ENCODE peak calls at places on chromosomes 6 and 20, in eight cellular contexts. One of them, this sample, is unnamed.
A peak's percentile ranks its signal among the peaks of the same experiment; 100 is the strongest.

GRCh38 chr6:13177617-13178506 is 150.5 kb downstream of the TBC1D7 start:
- DNase-seq in cardiac muscle cell: no peak
- DNase-seq in fibroblast of mammary gland: no peak
- DNase-seq in HFFc6: no peak
- DNase-seq in AG04450: no peak
- DNase-seq in nephron progenitor cell: no peak
- DNase-seq in Peyer's patch: no peak
- DNase-seq in Panc1: no peak
- DNase-seq in this sample: no peak

GRCh38 chr20:43840382-43841070 is 74.1 kb upstream of the TOX2 start:
- DNase-seq in cardiac muscle cell: no peak
- DNase-seq in fibroblast of mammary gland: peak; percentile 40
- DNase-seq in HFFc6: no peak
- DNase-seq in AG04450: no peak
- DNase-seq in nephron progenitor cell: no peak
- DNase-seq in Peyer's patch: no peak
- DNase-seq in Panc1: no peak
- DNase-seq in this sample: peak; percentile 60

GRCh38 chr6:72703093-72703492 is 81.2 kb downstream of the KCNQ5 start:
- DNase-seq in cardiac muscle cell: no peak
- DNase-seq in fibroblast of mammary gland: no peak
- DNase-seq in HFFc6: no peak
- DNase-seq in AG04450: no peak
- DNase-seq in nephron progenitor cell: no peak
- DNase-seq in Peyer's patch: no peak
- DNase-seq in Panc1: no peak
- DNase-seq in this sample: no peak

GRCh38 chr6:149026530-149026942 is 279.7 kb downstream of the UST start:
- DNase-seq in cardiac muscle cell: peak; percentile 67
- DNase-seq in fibroblast of mammary gland: peak; percentile 97
- DNase-seq in HFFc6: peak; percentile 95
- DNase-seq in AG04450: peak; percentile 92
- DNase-seq in nephron progenitor cell: peak; percentile 47
- DNase-seq in Peyer's patch: no peak
- DNase-seq in Panc1: no peak
- DNase-seq in this sample: peak; percentile 80

GRCh38 chr6:163408352-163408991 is 6.0 kb upstream of the QKI start:
- DNase-seq in cardiac muscle cell: no peak
- DNase-seq in fibroblast of mammary gland: no peak
- DNase-seq in HFFc6: no peak
- DNase-seq in AG04450: no peak
- DNase-seq in nephron progenitor cell: no peak
- DNase-seq in Peyer's patch: no peak
- DNase-seq in Panc1: no peak
- DNase-seq in this sample: no peak

GRCh38 chr6:36947570-36948351 is 6.8 kb upstream of the PI16 start:
- DNase-seq in cardiac muscle cell: no peak
- DNase-seq in fibroblast of mammary gland: no peak
- DNase-seq in HFFc6: no peak
- DNase-seq in AG04450: no peak
- DNase-seq in nephron progenitor cell: no peak
- DNase-seq in Peyer's patch: peak; percentile 51
- DNase-seq in Panc1: no peak
- DNase-seq in this sample: peak; percentile 51

GRCh38 chr6:158819977-158820632 is 937 bp upstream of the EZR start:
- DNase-seq in cardiac muscle cell: no peak
- DNase-seq in fibroblast of mammary gland: peak; percentile 50
- DNase-seq in HFFc6: peak; percentile 11
- DNase-seq in AG04450: no peak
- DNase-seq in nephron progenitor cell: no peak
- DNase-seq in Peyer's patch: no peak
- DNase-seq in Panc1: no peak
- DNase-seq in this sample: peak; percentile 13

GRCh38 chr20:51447097-51447764 is 95.3 kb downstream of the NFATC2 start:
- DNase-seq in cardiac muscle cell: no peak
- DNase-seq in fibroblast of mammary gland: peak; percentile 99
- DNase-seq in HFFc6: peak; percentile 96
- DNase-seq in AG04450: peak; percentile 91
- DNase-seq in nephron progenitor cell: no peak
- DNase-seq in Peyer's patch: peak; percentile 64
- DNase-seq in Panc1: peak; percentile 54
- DNase-seq in this sample: peak; percentile 36

GRCh38 chr20:56380375-56380774 is 11.6 kb downstream of the AURKA start:
- DNase-seq in cardiac muscle cell: no peak
- DNase-seq in fibroblast of mammary gland: no peak
- DNase-seq in HFFc6: peak; percentile 74
- DNase-seq in AG04450: peak; percentile 27
- DNase-seq in nephron progenitor cell: no peak
- DNase-seq in Peyer's patch: no peak
- DNase-seq in Panc1: no peak
- DNase-seq in this sample: no peak

GRCh38 chr20:61523145-61523544 is 271.1 kb downstream of the CDH4 start:
- DNase-seq in cardiac muscle cell: no peak
- DNase-seq in fibroblast of mammary gland: no peak
- DNase-seq in HFFc6: no peak
- DNase-seq in AG04450: no peak
- DNase-seq in nephron progenitor cell: no peak
- DNase-seq in Peyer's patch: no peak
- DNase-seq in Panc1: no peak
- DNase-seq in this sample: no peak

GRCh38 chr6:17038316-17038715 is 63.5 kb upstream of the STMND1 start:
- DNase-seq in cardiac muscle cell: no peak
- DNase-seq in fibroblast of mammary gland: peak; percentile 82
- DNase-seq in HFFc6: peak; percentile 40
- DNase-seq in AG04450: peak; percentile 27
- DNase-seq in nephron progenitor cell: no peak
- DNase-seq in Peyer's patch: no peak
- DNase-seq in Panc1: no peak
- DNase-seq in this sample: no peak

GRCh38 chr6:136510299-136510698 is 39.9 kb downstream of the MAP7 start:
- DNase-seq in cardiac muscle cell: no peak
- DNase-seq in fibroblast of mammary gland: no peak
- DNase-seq in HFFc6: no peak
- DNase-seq in AG04450: no peak
- DNase-seq in nephron progenitor cell: no peak
- DNase-seq in Peyer's patch: no peak
- DNase-seq in Panc1: no peak
- DNase-seq in this sample: no peak

GRCh38 chr6:116386581-116387299 is 16.0 kb downstream of the DSE start:
- DNase-seq in cardiac muscle cell: no peak
- DNase-seq in fibroblast of mammary gland: peak; percentile 77
- DNase-seq in HFFc6: peak; percentile 71
- DNase-seq in AG04450: no peak
- DNase-seq in nephron progenitor cell: no peak
- DNase-seq in Peyer's patch: no peak
- DNase-seq in Panc1: no peak
- DNase-seq in this sample: no peak

GRCh38 chr6:36132221-36132895 is 2.0 kb downstream of the MAPK13 start:
- DNase-seq in cardiac muscle cell: no peak
- DNase-seq in fibroblast of mammary gland: no peak
- DNase-seq in HFFc6: no peak
- DNase-seq in AG04450: no peak
- DNase-seq in nephron progenitor cell: no peak
- DNase-seq in Peyer's patch: no peak
- DNase-seq in Panc1: no peak
- DNase-seq in this sample: no peak

GRCh38 chr6:68941345-68941744 is 306.3 kb downstream of the ADGRB3 start:
- DNase-seq in cardiac muscle cell: no peak
- DNase-seq in fibroblast of mammary gland: no peak
- DNase-seq in HFFc6: no peak
- DNase-seq in AG04450: no peak
- DNase-seq in nephron progenitor cell: no peak
- DNase-seq in Peyer's patch: no peak
- DNase-seq in Panc1: no peak
- DNase-seq in this sample: no peak

GRCh38 chr6:157952751-157953479 is 28.7 kb upstream of the SYNJ2 start:
- DNase-seq in cardiac muscle cell: no peak
- DNase-seq in fibroblast of mammary gland: peak; percentile 20
- DNase-seq in HFFc6: peak; percentile 7
- DNase-seq in AG04450: no peak
- DNase-seq in nephron progenitor cell: no peak
- DNase-seq in Peyer's patch: no peak
- DNase-seq in Panc1: no peak
- DNase-seq in this sample: no peak

GRCh38 chr6:40806479-40806878 is 219.3 kb upstream of the LRFN2 start:
- DNase-seq in cardiac muscle cell: no peak
- DNase-seq in fibroblast of mammary gland: no peak
- DNase-seq in HFFc6: peak; percentile 14
- DNase-seq in AG04450: no peak
- DNase-seq in nephron progenitor cell: no peak
- DNase-seq in Peyer's patch: no peak
- DNase-seq in Panc1: no peak
- DNase-seq in this sample: no peak

GRCh38 chr6:32886674-32887383 is 32.8 kb downstream of the PSMB9 start:
- DNase-seq in cardiac muscle cell: peak; percentile 4
- DNase-seq in fibroblast of mammary gland: peak; percentile 90
- DNase-seq in HFFc6: peak; percentile 86
- DNase-seq in AG04450: peak; percentile 79
- DNase-seq in nephron progenitor cell: no peak
- DNase-seq in Peyer's patch: peak; percentile 56
- DNase-seq in Panc1: no peak
- DNase-seq in this sample: no peak

GRCh38 chr20:21397341-21398108 is at the start of gene NKX2-4:
- DNase-seq in cardiac muscle cell: no peak
- DNase-seq in fibroblast of mammary gland: no peak
- DNase-seq in HFFc6: no peak
- DNase-seq in AG04450: no peak
- DNase-seq in nephron progenitor cell: peak; percentile 17
- DNase-seq in Peyer's patch: no peak
- DNase-seq in Panc1: no peak
- DNase-seq in this sample: peak; percentile 64
- TF ChIP-seq CTCF in cardiac muscle cell: no peak
- TF ChIP-seq CTCF in fibroblast of mammary gland: no peak
- TF ChIP-seq CTCF in HFFc6: no peak
- TF ChIP-seq CTCF in AG04450: no peak
- TF ChIP-seq CTCF in nephron progenitor cell: no peak
- TF ChIP-seq CTCF in Peyer's patch: no peak
- TF ChIP-seq CTCF in Panc1: no peak
- TF ChIP-seq CTCF in this sample: no peak

GRCh38 chr6:3561745-3562144 is 104.9 kb upstream of the SLC22A23 start:
- DNase-seq in cardiac muscle cell: peak; percentile 39
- DNase-seq in fibroblast of mammary gland: peak; percentile 57
- DNase-seq in HFFc6: no peak
- DNase-seq in AG04450: no peak
- DNase-seq in nephron progenitor cell: peak; percentile 34
- DNase-seq in Peyer's patch: no peak
- DNase-seq in Panc1: no peak
- DNase-seq in this sample: peak; percentile 44
- TF ChIP-seq CTCF in cardiac muscle cell: peak; percentile 14
- TF ChIP-seq CTCF in fibroblast of mammary gland: no peak
- TF ChIP-seq CTCF in HFFc6: peak; percentile 17
- TF ChIP-seq CTCF in AG04450: peak; percentile 15
- TF ChIP-seq CTCF in nephron progenitor cell: no peak
- TF ChIP-seq CTCF in Peyer's patch: no peak
- TF ChIP-seq CTCF in Panc1: peak; percentile 27
- TF ChIP-seq CTCF in this sample: peak; percentile 42

GRCh38 chr20:49006446-49006980 is 39.6 kb upstream of the CSE1L start:
- DNase-seq in cardiac muscle cell: no peak
- DNase-seq in fibroblast of mammary gland: no peak
- DNase-seq in HFFc6: no peak
- DNase-seq in AG04450: no peak
- DNase-seq in nephron progenitor cell: no peak
- DNase-seq in Peyer's patch: no peak
- DNase-seq in Panc1: no peak
- DNase-seq in this sample: no peak

DNA sequence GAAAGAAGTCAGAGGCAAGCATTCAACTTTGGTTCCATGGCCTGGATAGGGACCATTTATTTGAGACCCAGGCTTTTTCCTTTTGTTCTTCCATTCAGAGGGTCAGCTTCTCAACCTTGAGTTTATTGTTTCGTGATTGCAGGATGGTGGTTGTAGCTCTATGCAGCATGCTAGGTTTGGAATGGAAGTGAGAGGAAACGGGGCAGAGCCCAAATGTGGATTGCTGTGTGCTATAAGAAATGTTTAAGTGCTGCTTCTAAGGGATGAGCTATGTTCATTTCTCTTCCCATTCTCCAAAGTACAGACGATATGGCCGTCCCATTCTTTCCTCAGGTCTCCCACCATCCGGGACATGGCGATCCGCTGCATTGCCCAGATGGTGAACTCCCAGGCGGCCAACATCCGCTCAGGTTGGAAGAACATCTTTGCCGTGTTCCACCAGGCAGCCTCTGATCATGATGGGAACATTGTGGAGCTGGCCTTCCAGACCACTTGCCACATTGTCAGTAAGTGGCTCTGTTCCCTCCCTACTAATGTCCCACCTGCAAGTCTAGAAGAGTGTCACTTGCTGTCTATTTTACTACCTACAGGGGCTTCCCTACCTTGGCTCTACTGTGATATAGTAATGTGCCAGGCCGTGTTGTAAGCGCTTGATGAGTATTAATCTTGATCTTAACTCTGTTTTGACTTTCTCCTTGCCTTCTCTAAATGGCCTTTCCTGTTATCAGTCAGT is 36.0 kb upstream of the CSE1L start:
- DNase-seq in cardiac muscle cell: no peak
- DNase-seq in fibroblast of mammary gland: no peak
- DNase-seq in HFFc6: no peak
- DNase-seq in AG04450: no peak
- DNase-seq in nephron progenitor cell: no peak
- DNase-seq in Peyer's patch: no peak
- DNase-seq in Panc1: no peak
- DNase-seq in this sample: no peak
- TF ChIP-seq CTCF in cardiac muscle cell: no peak
- TF ChIP-seq CTCF in fibroblast of mammary gland: no peak
- TF ChIP-seq CTCF in HFFc6: no peak
- TF ChIP-seq CTCF in AG04450: no peak
- TF ChIP-seq CTCF in nephron progenitor cell: no peak
- TF ChIP-seq CTCF in Peyer's patch: no peak
- TF ChIP-seq CTCF in Panc1: no peak
- TF ChIP-seq CTCF in this sample: no peak

GRCh38 chr6:89970609-89971337 is 76.5 kb downstream of the GJA10 start:
- DNase-seq in cardiac muscle cell: peak; percentile 64
- DNase-seq in fibroblast of mammary gland: peak; percentile 72
- DNase-seq in HFFc6: peak; percentile 63
- DNase-seq in AG04450: no peak
- DNase-seq in nephron progenitor cell: peak; percentile 36
- DNase-seq in Peyer's patch: no peak
- DNase-seq in Panc1: no peak
- DNase-seq in this sample: peak; percentile 76
- TF ChIP-seq CTCF in cardiac muscle cell: peak; percentile 65
- TF ChIP-seq CTCF in fibroblast of mammary gland: peak; percentile 61
- TF ChIP-seq CTCF in HFFc6: peak; percentile 73
- TF ChIP-seq CTCF in AG04450: peak; percentile 73
- TF ChIP-seq CTCF in nephron progenitor cell: peak; percentile 42
- TF ChIP-seq CTCF in Peyer's patch: no peak
- TF ChIP-seq CTCF in Panc1: peak; percentile 72
- TF ChIP-seq CTCF in this sample: peak; percentile 68

This sample was measured in neural progenitor cell.